ENCODE peak calls at places on chromosomes 2 and 18, in six cellular contexts. K, S, J, U, M and A are unnamed samples.

GRCh38 chr2:112483047-112483473 is 1.1 kb downstream of the TTL start:
- DNase-seq in K (no peak), S (peak; percentile 89), J (peak; percentile 76), U (no peak), M (no peak), A (peak; percentile 53)

GRCh38 chr18:55401638-55402191 is 186.3 kb downstream of the TCF4 start:
- DNase-seq in K (no peak), S (no peak), J (peak; percentile 2), U (no peak), M (no peak), A (no peak)

GRCh38 chr2:168671932-168672331 is 130.5 kb upstream of the NOSTRIN start:
- DNase-seq in K (no peak), S (no peak), J (no peak), U (no peak), M (no peak), A (no peak)

GRCh38 chr2:233113114-233113452 is 52.9 kb downstream of the INPP5D start:
- DNase-seq in K (no peak), S (no peak), J (no peak), U (no peak), M (no peak), A (no peak)

GRCh38 chr2:48109491-48110204 is 203.3 kb upstream of the FBXO11 start:
- DNase-seq in K (no peak), S (no peak), J (peak; percentile 25), U (no peak), M (no peak), A (no peak)

GRCh38 chr2:170394988-170395387 is 217.0 kb downstream of the MYO3B start:
- DNase-seq in K (no peak), S (no peak), J (no peak), U (no peak), M (no peak), A (no peak)

GRCh38 chr2:193517615-193518014 is 1322.9 kb upstream of the TMEFF2 start:
- DNase-seq in K (no peak), S (no peak), J (no peak), U (no peak), M (no peak), A (peak; percentile 11)

GRCh38 chr2:184620367-184620766 is 22.0 kb downstream of the ZNF804A start:
- DNase-seq in K (no peak), S (no peak), J (no peak), U (no peak), M (no peak), A (no peak)

GRCh38 chr18:2963048-2963447 is 49.9 kb downstream of the LPIN2 start:
- DNase-seq in K (no peak), S (no peak), J (no peak), U (no peak), M (no peak), A (no peak)

GRCh38 chr2:143034292-143035074 is 94.7 kb upstream of the ARHGAP15 start:
- DNase-seq in K (no peak), S (peak; percentile 7), J (peak; percentile 90), U (peak; percentile 66), M (peak; percentile 61), A (peak; percentile 89)

GRCh38 chr18:1663879-1664705 is 759.4 kb downstream of the ADCYAP1 start:
- DNase-seq in K (peak; percentile 91), S (peak; percentile 1), J (peak; percentile 44), U (no peak), M (peak; percentile 20), A (peak; percentile 67)

GRCh38 chr2:192194065-192194865 is 468 bp downstream of the TMEFF2 start:
- DNase-seq in K (peak; percentile 66), S (peak; percentile 19), J (no peak), U (no peak), M (peak; percentile 17), A (no peak)

GRCh38 chr2:231286964-231287363 is 88.5 kb downstream of the ARMC9 start:
- DNase-seq in K (no peak), S (no peak), J (no peak), U (no peak), M (no peak), A (no peak)

GRCh38 chr2:176562359-176563043 is 293.3 kb downstream of the MTX2 start:
- DNase-seq in K (no peak), S (no peak), J (no peak), U (no peak), M (no peak), A (no peak)

GRCh38 chr2:164839914-164840457 is 1.6 kb downstream of the COBLL1 start:
- DNase-seq in K (no peak), S (no peak), J (peak; percentile 31), U (peak; percentile 71), M (no peak), A (peak; percentile 48)

GRCh38 chr2:214127178-214127970 is 283.5 kb upstream of the VWC2L start:
- DNase-seq in K (no peak), S (no peak), J (no peak), U (peak; percentile 48), M (no peak), A (no peak)

GRCh38 chr2:158718851-158719250 is 76.3 kb upstream of the DAPL1 start:
- DNase-seq in K (no peak), S (no peak), J (no peak), U (peak; percentile 6), M (no peak), A (no peak)

DNA sequence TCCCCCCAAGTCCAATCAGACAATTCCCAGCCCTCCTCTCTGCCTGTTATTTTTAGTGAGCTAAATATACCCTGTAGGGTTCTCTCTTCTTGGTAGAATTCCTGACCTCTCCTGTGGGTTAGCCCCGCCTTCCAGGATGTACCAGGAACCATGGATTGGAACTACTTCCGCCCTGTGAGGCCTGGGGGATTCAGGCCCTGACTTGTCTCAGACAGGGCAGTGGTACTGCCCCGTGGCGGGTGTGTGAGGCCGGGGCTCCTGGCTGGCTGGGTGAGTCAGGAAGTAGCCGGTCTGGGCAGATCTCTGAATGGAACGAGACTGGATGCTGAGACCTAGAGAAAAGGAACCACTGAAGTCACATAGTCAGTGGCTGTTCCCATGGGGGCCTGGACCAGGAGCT is 50.5 kb downstream of the DYSF start:
- DNase-seq in K (no peak), S (no peak), J (no peak), U (no peak), M (no peak), A (no peak)
- TF ChIP-seq POLR2A in K (no peak), S (no peak), J (no peak), U (no peak), M (peak; percentile 32), A (no peak)

GRCh38 chr2:237257471-237257951 is 156.5 kb downstream of the COL6A3 start:
- DNase-seq in K (no peak), S (no peak), J (no peak), U (no peak), M (no peak), A (no peak)
- TF ChIP-seq POLR2A in K (no peak), S (no peak), J (no peak), U (no peak), M (no peak), A (no peak)

GRCh38 chr18:32093106-32093511 is 1.4 kb downstream of the RNF138 start:
- DNase-seq in K (peak; percentile 68), S (peak; percentile 7), J (peak; percentile 16), U (peak; percentile 36), M (peak; percentile 57), A (peak; percentile 76)
- TF ChIP-seq POLR2A in K (no peak), S (no peak), J (no peak), U (no peak), M (peak; percentile 32), A (no peak)

DNA sequence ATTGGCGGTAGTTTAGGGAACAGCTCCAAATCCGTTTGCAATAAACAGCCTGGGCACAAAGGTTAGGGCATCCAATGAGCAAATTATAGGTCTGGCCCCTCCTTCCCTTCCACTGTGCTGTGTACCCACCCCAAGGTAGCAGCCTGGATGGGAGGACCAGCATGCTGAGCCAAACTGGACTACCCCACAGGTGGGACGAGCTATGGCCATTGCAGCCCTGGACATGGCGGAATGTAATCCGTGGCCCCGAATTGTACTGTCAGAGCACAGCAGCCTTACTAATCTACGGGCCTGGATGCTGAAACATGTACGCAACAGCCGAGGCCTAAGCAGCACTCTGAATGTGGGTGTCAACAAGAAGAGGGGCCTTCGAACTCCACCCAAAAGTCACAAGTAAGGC is 6.7 kb downstream of the AGBL5 start:
- DNase-seq in K (no peak), S (no peak), J (no peak), U (no peak), M (no peak), A (peak; percentile 65)
- TF ChIP-seq POLR2A in K (no peak), S (no peak), J (no peak), U (no peak), M (no peak), A (no peak)